ENCODE peak calls at places on chromosome 10, in six cellular contexts. N, E, D, U, X and T are unnamed samples.
A peak's percentile ranks its signal among the peaks of the same experiment; 100 is the strongest.

GRCh38 chr10:43236176-43236850 is 30.6 kb downstream of the RASGEF1A start:
- DNase-seq in E (no peak), U (no peak), N (no peak), D (no peak), X (no peak), T (peak; percentile 6)

GRCh38 chr10:19576576-19576975 is 239.7 kb upstream of the PLXDC2 start:
- DNase-seq in D (no peak), U (no peak), N (no peak), X (no peak), E (no peak), T (no peak)

GRCh38 chr10:35940067-35940989 is 298.2 kb upstream of the FZD8 start:
- DNase-seq in X (no peak), U (no peak), N (no peak), D (no peak), E (no peak), T (peak; percentile 25)

GRCh38 chr10:103564116-103564501 is 70.6 kb downstream of the NEURL1 start:
- DNase-seq in N (no peak), E (no peak), X (no peak), D (no peak), U (no peak), T (no peak)

GRCh38 chr10:133261726-133262325 is 14.8 kb downstream of the ADAM8 start:
- DNase-seq in D (peak; percentile 90), E (peak; percentile 92), N (peak; percentile 42), X (peak; percentile 46), U (peak; percentile 85), T (peak; percentile 86)

GRCh38 chr10:121838931-121839330 is 88.9 kb downstream of the ATE1 start:
- DNase-seq in N (no peak), X (no peak), U (no peak), D (no peak), E (no peak), T (no peak)

GRCh38 chr10:11663763-11664555 is 52.5 kb upstream of the USP6NL start:
- DNase-seq in E (no peak), N (no peak), D (no peak), U (no peak), X (no peak), T (no peak)

GRCh38 chr10:34305189-34305588 is 509.9 kb downstream of the PARD3 start:
- DNase-seq in E (no peak), U (no peak), X (peak; percentile 57), N (no peak), D (peak; percentile 77), T (no peak)

GRCh38 chr10:133129854-133130495 is 30.0 kb upstream of the KNDC1 start:
- DNase-seq in E (no peak), U (no peak), D (no peak), X (no peak), N (no peak), T (no peak)

GRCh38 chr10:3729397-3729796 is 55.6 kb downstream of the KLF6 start:
- DNase-seq in N (no peak), E (no peak), D (no peak), U (no peak), X (peak; percentile 59), T (no peak)
- H3K27ac ChIP-seq in N (no peak overlapping the region), E (no peak overlapping the region), D (no peak overlapping the region), U (no peak overlapping the region), X (no peak overlapping the region), T (no peak overlapping the region)

GRCh38 chr10:129966831-129967578 is 2.9 kb upstream of the EBF3 start:
- DNase-seq in N (no peak), X (no peak), E (no peak), U (no peak), D (no peak), T (no peak)

GRCh38 chr10:129965418-129965793 is 1.3 kb upstream of the EBF3 start:
- DNase-seq in N (no peak), D (no peak), U (no peak), E (no peak), X (no peak), T (no peak)

GRCh38 chr10:129964611-129965417 is 740 bp upstream of the EBF3 start:
- DNase-seq in X (no peak), E (no peak), U (no peak), N (no peak), D (no peak), T (no peak)

GRCh38 chr10:129966370-129966769 is 2.3 kb upstream of the EBF3 start:
- DNase-seq in X (no peak), E (no peak), D (no peak), N (no peak), U (no peak), T (no peak)

GRCh38 chr10:129965940-129966339 is 1.9 kb upstream of the EBF3 start:
- DNase-seq in N (no peak), D (no peak), U (no peak), X (no peak), E (no peak), T (no peak)
- H3K27me3 ChIP-seq in N (peaks cover 100% of the 10 kb centered on the region), D (peaks cover 55% of the 10 kb centered on the region), U (peaks cover 97% of the 10 kb centered on the region), X (peaks cover 67% of the 10 kb centered on the region), E (peaks cover 97% of the 10 kb centered on the region), T (peaks cover 80% of the 10 kb centered on the region)

DNA sequence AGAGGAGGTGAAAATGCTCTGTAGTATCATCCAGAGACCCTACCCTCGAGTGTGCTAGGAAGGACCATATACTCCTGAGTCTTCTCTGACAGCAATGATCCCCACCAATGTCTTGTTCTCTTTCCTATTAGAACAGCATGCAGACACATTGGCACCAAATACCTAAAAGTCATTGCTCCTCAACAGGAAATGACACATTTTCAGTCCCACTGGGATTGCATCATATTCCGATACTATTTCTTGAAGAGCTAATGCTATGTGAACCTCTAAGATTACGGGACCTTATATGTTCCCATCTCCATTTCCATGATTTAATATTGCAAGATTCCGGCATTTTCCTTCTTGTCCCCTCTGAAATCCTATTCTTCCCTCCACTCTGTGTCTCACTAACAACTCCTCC is 177.4 kb downstream of the NRP1 start:
- DNase-seq in D (no peak), U (no peak), X (peak; percentile 64), E (no peak), N (no peak), T (no peak)
- H3K27ac ChIP-seq in D (no peak overlapping the region), U (no peak overlapping the region), X (peak overlapping the region; percentile 26), E (no peak overlapping the region), N (no peak overlapping the region), T (no peak overlapping the region)

DNA sequence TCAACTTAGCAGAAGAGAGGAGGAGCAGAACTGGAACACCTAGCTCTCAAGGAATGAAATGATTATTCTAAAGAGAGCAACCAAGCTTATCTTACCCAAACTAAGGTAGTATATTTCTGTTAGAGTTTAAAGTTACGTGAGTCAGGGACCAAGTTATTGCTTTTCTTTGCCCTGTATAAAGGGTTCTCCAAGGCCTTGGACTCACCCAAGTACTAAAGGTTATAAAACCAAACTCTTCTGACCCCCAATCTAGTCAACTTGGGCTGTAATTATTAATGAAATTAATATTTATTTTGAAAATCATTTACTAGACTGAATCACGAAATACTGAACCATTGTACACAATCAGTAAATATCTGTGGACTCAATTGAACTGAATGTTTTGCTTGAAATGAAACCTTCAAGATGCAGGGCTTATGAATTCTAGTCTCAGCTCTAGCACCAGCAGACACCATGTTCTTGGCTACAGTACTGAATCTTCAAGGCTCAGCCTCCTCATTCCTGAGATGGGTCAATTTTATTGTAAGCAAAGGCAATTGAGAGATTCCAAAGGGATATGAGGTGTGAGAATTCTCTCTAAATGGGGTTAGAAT is 1.8 kb upstream of the CYP2C19 start:
- DNase-seq in U (no peak), D (no peak), X (no peak), N (no peak), E (no peak), T (no peak)
- H3K27me3 ChIP-seq in U (no peaks in the 10 kb centered on the region), D (no peaks in the 10 kb centered on the region), X (no peaks in the 10 kb centered on the region), N (no peaks in the 10 kb centered on the region), E (no peaks in the 10 kb centered on the region), T (no peaks in the 10 kb centered on the region)

GRCh38 chr10:85557077-85557476 is 809.5 kb downstream of the GRID1 start:
- DNase-seq in X (peak; percentile 21), E (no peak), N (no peak), U (no peak), D (no peak), T (no peak)

GRCh38 chr10:85557706-85558105 is 808.9 kb downstream of the GRID1 start:
- DNase-seq in E (no peak), U (no peak), N (no peak), D (no peak), X (no peak), T (no peak)

DNA sequence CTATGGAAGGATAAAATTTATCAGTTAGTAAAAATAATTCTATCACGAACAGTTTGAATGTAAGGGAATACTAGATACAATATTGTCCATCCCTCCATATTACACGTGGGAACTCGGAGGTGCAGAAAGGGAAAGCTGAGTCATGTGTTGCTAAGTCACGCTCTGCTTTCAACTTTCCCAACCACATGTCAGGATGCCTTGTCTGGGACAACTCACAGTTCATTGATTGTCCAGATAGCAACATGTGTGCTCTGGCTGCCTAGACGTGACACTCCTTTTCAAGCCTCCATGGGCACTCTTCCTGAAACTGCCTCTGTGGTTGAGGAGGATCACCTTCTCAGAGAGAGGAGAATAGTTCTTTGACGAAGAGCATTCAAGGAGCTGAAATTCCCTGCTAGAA is 808.1 kb downstream of the GRID1 start:
- DNase-seq in N (no peak), X (no peak), D (no peak), E (no peak), U (no peak), T (no peak)
- H3K27ac ChIP-seq in N (no peak overlapping the region), X (no peak overlapping the region), D (no peak overlapping the region), E (no peak overlapping the region), U (no peak overlapping the region), T (no peak overlapping the region)

GRCh38 chr10:117096559-117097201 is 41.4 kb downstream of the VAX1 start:
- DNase-seq in D (no peak), N (no peak), E (no peak), X (no peak), U (no peak), T (no peak)
- H3K27me3 ChIP-seq in D (no peaks in the 10 kb centered on the region), N (peaks cover 13% of the 10 kb centered on the region), E (no peaks in the 10 kb centered on the region), X (peaks cover 3% of the 10 kb centered on the region), U (peaks cover 3% of the 10 kb centered on the region), T (no peaks in the 10 kb centered on the region)

GRCh38 chr10:26746111-26746510 is 48.6 kb downstream of the PDSS1 start:
- DNase-seq in X (no peak), N (no peak), U (no peak), D (no peak), E (no peak), T (no peak)
- H3K27ac ChIP-seq in X (no peak overlapping the region), N (no peak overlapping the region), U (no peak overlapping the region), D (no peak overlapping the region), E (no peak overlapping the region), T (no peak overlapping the region)

GRCh38 chr10:106537866-106538265 is 626.6 kb downstream of the SORCS1 start:
- DNase-seq in X (no peak), U (no peak), N (no peak), D (no peak), E (no peak), T (no peak)
- H3K27me3 ChIP-seq in X (no peaks in the 10 kb centered on the region), U (no peaks in the 10 kb centered on the region), N (no peaks in the 10 kb centered on the region), D (no peaks in the 10 kb centered on the region), E (no peaks in the 10 kb centered on the region), T (no peaks in the 10 kb centered on the region)

GRCh38 chr10:22476601-22477364 is 131.5 kb downstream of the SPAG6 start:
- DNase-seq in U (no peak), N (no peak), E (no peak), D (no peak), X (no peak), T (no peak)

GRCh38 chr10:22475857-22476600 is 130.7 kb downstream of the SPAG6 start:
- DNase-seq in E (no peak), U (no peak), D (no peak), N (no peak), X (no peak), T (no peak)

GRCh38 chr10:22473044-22473443 is 127.7 kb downstream of the SPAG6 start:
- DNase-seq in D (no peak), U (no peak), X (no peak), N (no peak), E (no peak), T (no peak)

GRCh38 chr10:22475527-22475856 is 130.2 kb downstream of the SPAG6 start:
- DNase-seq in U (no peak), X (no peak), N (no peak), E (no peak), D (no peak), T (no peak)

GRCh38 chr10:22473459-22473858 is 128.2 kb downstream of the SPAG6 start:
- DNase-seq in D (no peak), X (no peak), U (no peak), E (no peak), N (no peak), T (no peak)
- H3K27ac ChIP-seq in D (no peak overlapping the region), X (no peak overlapping the region), U (no peak overlapping the region), E (no peak overlapping the region), N (no peak overlapping the region), T (no peak overlapping the region)